ENCODE peak calls at places on chromosomes 12 and 14, in six cellular contexts. F is keratinocyte, Q is PC-3, D is MM.1S, R is IMR-90, V is colonic mucosa. J is an unnamed sample.

GRCh38 chr12:87038098-87038497 is 781.9 kb upstream of the MGAT4C start:
- DNase-seq in D (no peak), Q (no peak), F (no peak), V (no peak), R (no peak), J (no peak)

GRCh38 chr14:50772361-50772760 is 58.6 kb downstream of the NIN start:
- DNase-seq in F (no peak), Q (no peak), V (no peak), D (no peak), R (peak; percentile 80), J (no peak)

GRCh38 chr12:106049105-106049504 is 89.6 kb downstream of the NUAK1 start:
- DNase-seq in V (no peak), F (no peak), Q (no peak), R (no peak), D (no peak), J (no peak)

GRCh38 chr14:35365130-35366047 is 39.2 kb downstream of the NFKBIA start:
- DNase-seq in R (peak; percentile 92), V (peak; percentile 62), F (no peak), D (peak; percentile 41), Q (peak; percentile 84), J (no peak)

GRCh38 chr12:74538491-74539258 is 1.0 kb downstream of the ATXN7L3B start:
- DNase-seq in F (no peak), D (peak; percentile 60), Q (peak; percentile 26), V (peak; percentile 21), R (no peak), J (no peak)

GRCh38 chr14:48842785-48843184 is 743.4 kb downstream of the RPS29 start:
- DNase-seq in V (no peak), F (no peak), D (no peak), R (no peak), Q (no peak), J (peak; percentile 51)

GRCh38 chr12:54214553-54215374 is 26.0 kb upstream of the SMUG1 start:
- DNase-seq in R (peak; percentile 85), F (no peak), D (peak; percentile 93), V (peak; percentile 89), Q (peak; percentile 90), J (peak; percentile 99)

GRCh38 chr12:111327474-111327873 is 41.4 kb downstream of the PHETA1 start:
- DNase-seq in V (no peak), R (no peak), F (no peak), D (no peak), Q (no peak), J (no peak)

GRCh38 chr12:44589697-44590096 is 286.4 kb downstream of the NELL2 start:
- DNase-seq in D (no peak), R (no peak), V (no peak), Q (peak; percentile 55), F (no peak), J (no peak)

GRCh38 chr12:87439990-87440827 is 589.0 kb downstream of the C12orf50 start:
- DNase-seq in R (peak; percentile 93), F (peak; percentile 83), Q (peak; percentile 95), D (no peak), V (peak; percentile 76), J (peak; percentile 38)

GRCh38 chr12:112107306-112107705 is 1.3 kb downstream of the NAA25 start:
- DNase-seq in V (no peak), F (no peak), Q (peak; percentile 50), D (no peak), R (no peak), J (peak; percentile 17)

GRCh38 chr14:59871166-59871495 is 555 bp upstream of the RTN1 start:
- DNase-seq in D (no peak), Q (no peak), F (no peak), R (no peak), V (no peak), J (no peak)

GRCh38 chr12:92088802-92089201 is 56.8 kb downstream of the BTG1 start:
- DNase-seq in Q (no peak), V (no peak), F (no peak), D (no peak), R (no peak), J (no peak)

GRCh38 chr12:18837025-18837424 is 99.1 kb downstream of the CAPZA3 start:
- DNase-seq in D (no peak), F (no peak), V (no peak), R (peak; percentile 49), Q (no peak), J (no peak)

GRCh38 chr14:79842270-79842669 is 369.0 kb downstream of the DIO2 start:
- DNase-seq in Q (peak; percentile 66), D (no peak), V (no peak), R (peak; percentile 92), F (no peak), J (no peak)

GRCh38 chr12:63821781-63822251 is 22.7 kb upstream of the SRGAP1 start:
- DNase-seq in F (no peak), V (no peak), Q (no peak), R (peak; percentile 47), D (no peak), J (no peak)

GRCh38 chr12:42426733-42427132 is 100.8 kb downstream of the PPHLN1 start:
- DNase-seq in Q (peak; percentile 74), R (peak; percentile 72), D (no peak), V (no peak), F (peak; percentile 17), J (peak; percentile 80)

GRCh38 chr12:78795934-78796445 is 68.6 kb upstream of the SYT1 start:
- DNase-seq in R (no peak), Q (no peak), D (no peak), V (no peak), F (no peak), J (no peak)

GRCh38 chr14:67971627-67972625 is 152.3 kb downstream of the RAD51B start:
- DNase-seq in Q (peak; percentile 84), V (no peak), R (peak; percentile 37), F (peak; percentile 40), D (no peak), J (no peak)

GRCh38 chr12:49990269-49990668 is 17.5 kb downstream of the AQP6 start:
- DNase-seq in V (no peak), R (peak; percentile 64), Q (no peak), D (no peak), F (no peak), J (no peak)

GRCh38 chr14:65290830-65291229 is 121.7 kb upstream of the FUT8 start:
- DNase-seq in V (no peak), D (no peak), R (peak; percentile 85), Q (peak; percentile 99), F (peak; percentile 66), J (no peak)

GRCh38 chr12:52244615-52244994 is 11.6 kb downstream of the KRT7 start:
- DNase-seq in R (no peak), V (no peak), F (no peak), D (no peak), Q (peak; percentile 26), J (no peak)
- H3K9ac ChIP-seq in R (peak overlapping the region; percentile 9), V (no peak overlapping the region), F (peak overlapping the region; percentile 78), D (no peak overlapping the region), Q (peak overlapping the region; percentile 83), J (no peak overlapping the region)

GRCh38 chr14:22487941-22488340 is 101.1 kb downstream of the DAD1 start:
- DNase-seq in V (no peak), D (no peak), R (no peak), Q (no peak), F (no peak), J (no peak)

GRCh38 chr14:22489247-22489551 is 99.8 kb downstream of the DAD1 start:
- DNase-seq in R (no peak), D (no peak), V (no peak), F (no peak), Q (no peak), J (peak; percentile 57)

GRCh38 chr14:22491683-22492483 is 97.1 kb downstream of the DAD1 start:
- DNase-seq in V (no peak), Q (no peak), D (no peak), R (no peak), F (no peak), J (no peak)

GRCh38 chr14:22488522-22489246 is 100.3 kb downstream of the DAD1 start:
- DNase-seq in F (no peak), Q (no peak), D (no peak), R (no peak), V (no peak), J (no peak)

GRCh38 chr14:22489957-22490950 is 98.8 kb downstream of the DAD1 start:
- DNase-seq in F (no peak), V (no peak), Q (no peak), D (no peak), R (no peak), J (no peak)
- H3K9ac ChIP-seq in F (no peak overlapping the region), V (no peak overlapping the region), Q (no peak overlapping the region), D (no peak overlapping the region), R (no peak overlapping the region), J (no peak overlapping the region)

DNA sequence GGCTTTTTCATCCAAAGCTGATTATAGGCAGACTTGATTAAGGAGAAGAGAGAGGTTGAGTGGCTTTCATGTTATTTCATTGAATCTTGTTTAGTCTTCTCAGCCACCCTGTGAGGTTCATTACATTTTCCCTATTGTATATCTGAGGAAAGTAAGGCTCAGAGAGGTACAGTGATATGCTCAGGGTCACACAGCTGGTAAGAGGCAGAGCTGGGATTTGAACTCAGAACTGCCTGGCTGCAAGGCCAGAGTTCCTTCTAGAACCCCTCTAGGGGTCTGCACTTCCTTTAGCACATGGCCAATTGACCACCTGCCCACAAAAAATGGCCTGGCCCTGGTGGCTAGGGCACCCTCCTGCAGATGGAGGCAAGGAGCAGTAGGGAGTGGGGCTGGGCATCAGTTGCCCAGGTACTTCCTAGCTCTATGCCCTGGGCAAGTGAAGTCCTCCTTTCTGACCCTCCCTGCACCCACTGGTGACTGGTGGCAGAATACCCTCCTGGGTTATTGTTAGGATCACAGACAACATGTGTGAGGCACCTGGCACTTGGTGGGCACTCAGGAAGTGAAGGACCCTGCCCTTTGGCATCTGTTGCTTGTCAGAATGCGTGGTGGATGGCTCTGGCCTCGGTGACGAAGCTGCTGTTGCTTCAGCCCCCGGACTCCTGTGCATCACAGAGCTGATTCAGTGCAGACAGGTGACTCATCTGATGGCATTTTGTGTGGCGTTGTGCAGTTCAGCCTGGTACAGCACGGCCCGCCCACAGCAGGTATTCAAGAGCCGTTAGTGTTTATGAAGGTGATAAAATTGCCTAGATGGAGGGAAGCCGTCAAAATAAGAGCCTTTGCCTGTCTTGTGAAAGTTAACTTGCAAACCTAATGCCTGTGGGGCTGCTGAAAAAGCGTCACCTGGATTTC is 115.8 kb downstream of the SLC25A47 start:
- DNase-seq in D (no peak), F (peak; percentile 93), R (peak; percentile 89), V (peak; percentile 89), Q (peak; percentile 96), J (peak; percentile 50)
- H3K9ac ChIP-seq in D (no peak overlapping the region), F (peak overlapping the region; percentile 41), R (no peak overlapping the region), V (peak overlapping the region; percentile 82), Q (peak overlapping the region; percentile 57), J (no peak overlapping the region)

DNA sequence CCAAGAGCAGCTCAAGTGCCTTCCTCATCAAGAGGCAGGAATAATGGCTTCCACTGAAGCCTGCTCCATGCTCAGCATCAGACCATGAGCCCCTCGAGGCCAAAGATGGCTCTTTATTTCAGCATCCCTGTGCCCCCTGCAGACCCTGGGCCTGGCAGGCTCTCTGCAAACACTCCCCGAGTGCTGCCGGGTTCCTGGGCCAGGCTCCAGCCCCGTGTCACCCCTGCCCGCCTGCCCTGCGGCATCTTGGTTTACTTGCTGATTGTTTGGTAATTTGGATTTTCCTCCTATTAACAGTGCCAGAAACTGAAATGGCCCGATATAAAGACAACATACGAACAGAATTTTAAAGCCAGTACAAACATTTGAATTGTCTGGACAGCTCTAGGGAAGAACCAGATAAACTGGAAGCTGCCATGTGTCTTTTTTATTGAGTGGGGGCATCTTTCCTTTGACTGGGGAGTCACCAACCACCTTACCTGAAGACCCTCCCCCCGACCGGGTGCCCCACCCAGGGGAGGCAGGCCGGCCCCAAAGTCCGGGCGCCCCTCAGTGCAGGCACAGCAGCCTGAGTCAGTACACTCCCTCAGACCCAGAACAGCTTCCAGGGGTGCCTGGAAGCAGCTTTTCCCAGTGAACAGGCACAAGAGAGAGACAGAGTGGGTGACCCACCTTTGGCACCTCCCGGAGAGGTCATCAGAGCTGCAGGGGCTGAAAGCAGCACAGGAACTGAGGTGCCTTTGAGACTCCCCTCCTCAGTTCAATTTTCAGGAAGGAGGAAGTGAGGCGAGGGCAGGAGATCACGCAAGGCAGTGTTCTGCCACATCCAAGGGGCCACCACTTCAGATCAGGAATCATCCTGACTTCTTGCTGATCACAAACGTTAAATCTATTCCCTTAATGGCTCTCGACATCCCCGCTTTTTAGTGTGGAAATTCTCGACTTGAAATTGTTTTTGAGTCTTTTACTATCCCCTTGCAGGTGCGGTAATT is 30.6 kb downstream of the ITPK1 start:
- DNase-seq in D (no peak), Q (no peak), F (no peak), V (no peak), R (no peak), J (no peak)
- H3K9ac ChIP-seq in D (no peak overlapping the region), Q (no peak overlapping the region), F (peak overlapping the region; percentile 41), V (no peak overlapping the region), R (no peak overlapping the region), J (no peak overlapping the region)

J was measured in endodermal cell.